ENCODE peak calls at places on chromosome 18, in four cellular contexts. T, A, O and R are unnamed samples.

GRCh38 chr18:52339891-52340371 is at the start of gene DCC:
- DNase-seq in A (no peak), O (peak; percentile 2), T (no peak), R (no peak)

GRCh38 chr18:62187543-62188378 is 706 bp downstream of the RELCH start:
- DNase-seq in A (no peak), O (peak; percentile 17), T (peak; percentile 13), R (no peak)

GRCh38 chr18:57846258-57846657 is 43.1 kb upstream of the ATP8B1 start:
- DNase-seq in O (no peak), T (peak; percentile 11), A (peak; percentile 26), R (no peak)

GRCh38 chr18:41905786-41906527 is 49.1 kb upstream of the PIK3C3 start:
- DNase-seq in T (no peak), A (no peak), O (no peak), R (no peak)

GRCh38 chr18:33761363-33761762 is 183.3 kb downstream of the ASXL3 start:
- DNase-seq in A (no peak), O (no peak), T (no peak), R (no peak)

GRCh38 chr18:25604909-25605247 is 252.9 kb upstream of the ZNF521 start:
- DNase-seq in T (no peak), A (no peak), O (no peak), R (no peak)

GRCh38 chr18:35267809-35268208 is 22.2 kb downstream of the ZSCAN30 start:
- DNase-seq in T (no peak), O (no peak), A (no peak), R (no peak)

GRCh38 chr18:46250084-46250811 is 146.1 kb downstream of the HAUS1 start:
- DNase-seq in O (no peak), T (no peak), A (peak; percentile 49), R (no peak)

GRCh38 chr18:55781481-55781957 is 193.5 kb upstream of the TCF4 start:
- DNase-seq in T (no peak), A (no peak), O (no peak), R (peak; percentile 13)

GRCh38 chr18:38174594-38174993 is 609.0 kb upstream of the CELF4 start:
- DNase-seq in T (no peak), O (no peak), A (no peak), R (no peak)

GRCh38 chr18:48017625-48018024 is 87.2 kb upstream of the SMAD2 start:
- DNase-seq in T (no peak), A (no peak), O (no peak), R (no peak)

GRCh38 chr18:32072321-32072720 is 19.4 kb upstream of the RNF138 start:
- DNase-seq in O (peak; percentile 6), A (no peak), T (peak; percentile 45), R (no peak)

GRCh38 chr18:53909668-53910067 is 314.8 kb downstream of the MBD2 start:
- DNase-seq in A (peak; percentile 19), T (peak; percentile 33), O (peak; percentile 7), R (no peak)

GRCh38 chr18:2654828-2655152 is 736 bp upstream of the SMCHD1 start:
- DNase-seq in O (no peak), T (no peak), A (no peak), R (no peak)

GRCh38 chr18:993560-993959 is 88.9 kb downstream of the ADCYAP1 start:
- DNase-seq in A (no peak), T (no peak), O (no peak), R (no peak)

GRCh38 chr18:77765468-77765867 is 515.8 kb downstream of the GALR1 start:
- DNase-seq in A (no peak), T (no peak), O (peak; percentile 11), R (peak; percentile 33)

GRCh38 chr18:36315736-36316135 is 18.2 kb downstream of the FHOD3 start:
- DNase-seq in A (no peak), T (no peak), O (no peak), R (no peak)

GRCh38 chr18:22639026-22639463 is 221.3 kb upstream of the CTAGE1 start:
- DNase-seq in O (no peak), A (no peak), T (no peak), R (no peak)

GRCh38 chr18:63306819-63307554 is 12.6 kb downstream of the BCL2 start:
- DNase-seq in O (no peak), A (no peak), T (no peak), R (no peak)

GRCh38 chr18:58937204-58937603 is 72.5 kb downstream of the ZNF532 start:
- DNase-seq in T (no peak), A (no peak), O (no peak), R (no peak)

DNA sequence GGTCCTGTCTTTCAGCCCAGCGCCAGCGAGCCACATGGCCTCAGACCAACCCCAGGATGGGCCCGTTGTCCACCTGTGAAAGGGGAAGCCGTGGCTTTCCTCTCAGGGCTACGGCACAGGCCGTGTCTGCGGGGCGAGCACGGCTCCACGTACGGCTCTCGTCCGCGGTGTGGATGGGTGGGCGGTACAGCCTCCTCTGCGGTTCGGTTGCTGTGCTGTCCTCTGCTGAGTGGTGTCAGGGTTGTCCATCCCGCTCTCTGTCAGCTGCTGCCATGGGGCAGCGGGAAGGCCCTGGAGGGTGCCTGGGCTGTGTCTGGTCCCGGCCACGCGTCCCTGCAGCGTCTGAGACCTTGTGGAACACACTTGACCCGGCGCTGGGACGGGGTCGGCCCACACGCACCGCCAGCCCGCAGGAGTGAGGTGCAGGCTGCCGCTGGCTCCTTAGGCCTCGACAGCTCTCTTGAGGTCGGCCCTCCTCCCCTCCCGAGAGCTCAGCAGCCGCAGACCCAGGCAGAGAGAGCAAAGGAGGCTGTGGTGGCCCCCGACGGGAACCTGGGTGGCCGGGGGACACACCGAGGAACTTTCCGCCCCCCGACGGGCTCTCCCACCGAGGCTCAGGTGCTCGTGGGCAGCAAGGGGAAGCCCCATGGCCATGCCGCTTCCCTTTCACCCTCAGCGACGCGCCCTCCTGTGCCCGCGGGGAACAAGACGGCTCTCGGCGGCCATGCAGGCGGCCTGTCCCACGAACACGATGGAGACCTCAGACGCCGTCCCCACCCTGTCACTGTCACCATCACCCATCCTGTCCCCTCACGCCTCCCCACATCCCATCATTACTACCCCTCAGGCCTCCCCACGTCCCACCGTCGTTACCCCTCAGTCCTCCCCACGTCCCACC is 128.7 kb downstream of the NFATC1 start:
- DNase-seq in A (no peak), O (no peak), T (no peak), R (no peak)
- TF ChIP-seq POLR2AphosphoS5 in A (no peak), O (no peak), T (no peak), R (no peak)

DNA sequence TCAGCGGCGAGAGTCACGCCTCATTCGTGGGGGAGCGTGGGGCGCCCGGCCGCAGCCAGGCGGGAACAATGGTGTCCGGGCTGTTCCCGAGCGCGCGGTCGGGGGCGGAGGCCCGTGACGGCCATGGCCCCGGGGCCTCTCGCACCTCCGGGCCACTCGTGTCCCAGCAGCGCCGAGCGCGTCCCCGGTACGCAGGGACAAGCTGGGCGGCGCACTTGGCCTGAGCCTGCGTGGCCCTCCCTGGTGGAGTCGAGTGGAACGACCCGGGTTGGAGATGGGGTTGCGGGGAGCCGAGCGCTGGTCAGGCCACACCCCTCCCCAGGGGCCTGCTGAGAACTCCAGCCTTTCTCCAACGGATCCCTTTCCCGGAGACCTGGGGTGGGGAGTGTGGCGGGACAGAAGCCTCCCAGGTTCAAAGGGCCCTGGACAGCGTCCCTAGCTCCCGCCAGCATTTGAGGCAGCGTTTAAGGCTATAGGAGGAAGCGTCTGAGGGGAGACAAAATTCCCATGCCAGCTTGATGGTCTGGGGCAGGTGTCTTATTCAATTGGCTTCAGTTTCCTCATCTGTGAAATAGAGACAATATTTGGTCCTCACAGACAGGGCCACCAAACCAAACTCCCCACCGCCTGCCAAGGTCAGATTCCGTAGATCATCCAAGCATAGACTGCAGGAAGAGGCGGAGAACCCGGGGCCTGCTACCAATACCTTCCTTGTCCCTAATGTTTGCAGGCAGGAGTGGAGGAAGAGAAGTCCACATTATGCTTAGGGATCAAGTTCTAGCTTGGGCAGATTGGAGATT is 545 bp downstream of the CNDP2 start:
- DNase-seq in T (no peak), A (peak; percentile 26), O (peak; percentile 65), R (no peak)
- TF ChIP-seq TCF7L2 in T (no peak), A (no peak), O (no peak), R (no peak)

GRCh38 chr18:12657849-12658829 is at the start of gene SPIRE1:
- DNase-seq in A (no peak), O (peak; percentile 29), T (peak; percentile 83), R (no peak)
- TF ChIP-seq CTCF in A (no peak), O (peak; percentile 38), T (no peak), R (no peak)

GRCh38 chr18:79399275-79400081 is 3.7 kb downstream of the NFATC1 start:
- DNase-seq in T (peak; percentile 25), O (no peak), A (no peak), R (no peak)
- TF ChIP-seq POLR2AphosphoS5 in T (no peak), O (no peak), A (no peak), R (no peak)

GRCh38 chr18:49581369-49581768 is 19.5 kb downstream of the LIPG start:
- DNase-seq in O (no peak), A (no peak), T (no peak), R (no peak)
- TF ChIP-seq TCF7L2 in O (no peak), A (no peak), T (no peak), R (no peak)

DNA sequence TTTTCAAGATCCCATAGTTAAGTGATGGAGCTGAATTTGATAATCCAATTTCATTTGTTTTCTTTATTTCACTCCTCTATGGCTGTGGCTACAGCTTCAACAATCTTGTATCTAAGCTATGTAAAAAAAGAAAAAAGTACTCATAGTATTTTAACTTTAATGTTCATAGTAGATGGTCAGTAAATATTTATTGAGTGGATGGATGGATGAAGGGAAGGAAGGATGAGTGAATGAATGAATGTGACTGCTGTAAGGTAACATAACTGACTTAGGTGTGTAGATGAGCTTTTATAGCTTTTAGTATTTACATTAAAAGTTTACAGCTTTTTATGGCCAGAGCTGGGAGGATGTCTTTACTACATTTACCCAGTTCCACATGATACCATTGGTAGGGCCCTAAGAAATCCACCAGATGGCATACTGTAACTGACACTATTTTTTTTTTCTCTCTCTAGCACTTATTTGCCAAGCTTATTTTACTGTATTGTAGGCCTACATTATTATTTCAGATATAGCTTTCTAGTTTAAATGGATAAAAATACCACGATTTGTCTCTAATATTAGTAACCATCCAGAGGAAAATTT is 13.4 kb upstream of the HRH4 start:
- DNase-seq in A (no peak), O (no peak), T (no peak), R (no peak)
- TF ChIP-seq CTCF in A (peak; percentile 33), O (no peak), T (peak; percentile 11), R (peak; percentile 45)